ENCODE peak calls at places on chromosomes 5 and 9, in ten cellular contexts. Y is fibroblast of the aortic adventitia; L is lung; W is CD4-positive, alpha-beta T cell; C is left ventricle myocardium inferior; Q is heart right ventricle; S is PC-9; T is uterus; H is neural progenitor cell; O is upper lobe of right lung. Z is an unnamed sample.

GRCh38 chr5:23523998-23524397 is 16.6 kb downstream of the PRDM9 start:
- DNase-seq in Q (no peak), W (no peak), C (no peak), H (no peak), S (no peak), O (no peak), Y (no peak), T (no peak), L (no peak), Z (no peak)

GRCh38 chr9:21747171-21747570 is 55.3 kb upstream of the MTAP start:
- DNase-seq in T (no peak), O (no peak), S (no peak), L (no peak), C (no peak), Y (peak), H (no peak), Q (no peak), W (no peak), Z (no peak)

GRCh38 chr5:177539411-177539810 is 15.0 kb downstream of the FAM193B start:
- DNase-seq in W (no peak), C (no peak), Y (peak), H (no peak), L (no peak), O (no peak), Q (no peak), T (no peak), S (no peak), Z (no peak)

GRCh38 chr5:1747803-1748085 is 51.9 kb downstream of the MRPL36 start:
- DNase-seq in O (peak), W (no peak), S (no peak), Q (no peak), H (no peak), T (no peak), Y (no peak), C (no peak), L (no peak), Z (no peak)

GRCh38 chr5:1386274-1386717 is 41.4 kb upstream of the CLPTM1L start:
- DNase-seq in Q (peak), C (peak), O (peak), Y (peak), H (peak), T (peak), L (peak), S (no peak), W (peak), Z (peak)

GRCh38 chr5:37769840-37770239 is 70.0 kb downstream of the GDNF start:
- DNase-seq in Y (no peak), O (no peak), S (no peak), W (no peak), L (no peak), T (no peak), C (no peak), Q (no peak), H (no peak), Z (no peak)

GRCh38 chr5:473344-474192 is 30.6 kb downstream of the EXOC3 start:
- DNase-seq in Q (no peak), Y (peak), T (no peak), W (no peak), C (peak), O (no peak), H (peak), S (peak), L (peak), Z (peak)

GRCh38 chr5:85337400-85337799 is 952.7 kb upstream of the EDIL3 start:
- DNase-seq in Q (no peak), Y (no peak), W (no peak), T (no peak), L (no peak), O (no peak), H (no peak), S (no peak), C (no peak), Z (no peak)

GRCh38 chr9:96192710-96193109 is 109.3 kb downstream of the HSD17B3 start:
- DNase-seq in Y (no peak), W (no peak), T (no peak), O (no peak), L (no peak), Q (no peak), S (no peak), C (no peak), H (no peak), Z (no peak)

GRCh38 chr5:150789943-150790611 is 11.5 kb downstream of the SMIM3 start:
- DNase-seq in S (peak), O (no peak), Y (peak), Q (no peak), H (peak), L (peak), T (peak), W (peak), C (no peak), Z (no peak)

GRCh38 chr5:138964547-138965174 is 89.5 kb upstream of the LRRTM2 start:
- DNase-seq in W (no peak), T (no peak), C (no peak), L (no peak), Q (no peak), S (no peak), H (peak), Y (no peak), O (no peak), Z (no peak)

GRCh38 chr5:13350754-13351153 is 593.7 kb downstream of the DNAH5 start:
- DNase-seq in Q (no peak), Y (peak), W (no peak), L (no peak), H (no peak), T (no peak), C (no peak), O (no peak), S (no peak), Z (no peak)

GRCh38 chr9:93141771-93142483 is 7.9 kb upstream of the NINJ1 start:
- DNase-seq in T (no peak), Y (no peak), L (no peak), O (no peak), C (no peak), H (no peak), W (no peak), Q (no peak), S (no peak), Z (no peak)

GRCh38 chr5:53263151-53263550 is 153.6 kb upstream of the MOCS2 start:
- DNase-seq in S (no peak), Y (peak), H (no peak), W (no peak), O (no peak), T (no peak), C (no peak), Q (no peak), L (no peak), Z (no peak)

GRCh38 chr9:19552693-19553092 is 143.9 kb downstream of the ACER2 start:
- DNase-seq in L (no peak), Y (no peak), H (no peak), Q (no peak), O (no peak), C (no peak), W (no peak), S (no peak), T (no peak), Z (no peak)

GRCh38 chr9:133821606-133822438 is 83.7 kb upstream of the SARDH start:
- DNase-seq in L (no peak), H (peak), S (no peak), T (no peak), Q (no peak), C (no peak), Y (no peak), W (no peak), O (no peak), Z (no peak)

GRCh38 chr9:34227445-34227844 is 48.6 kb downstream of the UBAP1 start:
- DNase-seq in L (no peak), H (no peak), T (no peak), W (no peak), C (no peak), Q (no peak), O (no peak), Y (peak), S (no peak), Z (no peak)

GRCh38 chr5:139022528-139022927 is 147.4 kb upstream of the LRRTM2 start:
- DNase-seq in O (no peak), Y (peak), T (no peak), W (no peak), H (no peak), C (no peak), S (peak), L (no peak), Q (no peak), Z (no peak)

GRCh38 chr9:78215706-78216105 is 20.2 kb upstream of the CEP78 start:
- DNase-seq in H (no peak), O (no peak), S (no peak), W (no peak), L (no peak), Q (no peak), Y (peak), T (no peak), C (no peak), Z (no peak)

GRCh38 chr9:6681957-6682501 is 36.5 kb upstream of the GLDC start:
- DNase-seq in S (no peak), W (no peak), T (peak), Y (no peak), C (no peak), O (no peak), Q (no peak), L (no peak), H (peak), Z (no peak)

GRCh38 chr5:32707394-32707997 is 3.6 kb upstream of the NPR3 start:
- DNase-seq in Q (no peak), Y (peak), O (no peak), H (peak), W (no peak), S (no peak), T (no peak), C (no peak), L (no peak), Z (no peak)

GRCh38 chr9:109118802-109119438 is 827 bp downstream of the TMEM245 start:
- DNase-seq in C (no peak), Q (no peak), S (no peak), T (no peak), W (no peak), Y (peak), O (no peak), H (peak), L (peak), Z (no peak)

GRCh38 chr9:126985870-126986498 is 71.4 kb downstream of the RALGPS1 start:
- DNase-seq in W (peak), O (peak), L (peak), Q (peak), C (peak), H (no peak), S (peak), T (peak), Y (peak), Z (no peak)

GRCh38 chr5:171606414-171607024 is 179.1 kb upstream of the SMIM23 start:
- DNase-seq in H (no peak), Y (peak), L (no peak), W (no peak), C (no peak), Q (no peak), O (no peak), S (no peak), T (no peak), Z (no peak)

GRCh38 chr9:109498195-109499060 is at the start of gene PTPN3:
- DNase-seq in H (peak), C (no peak), Q (peak), S (no peak), W (no peak), Y (no peak), O (peak), T (no peak), L (no peak), Z (peak)

GRCh38 chr9:136107155-136107952 is 11.3 kb downstream of the TMEM250 start:
- DNase-seq in O (no peak), T (no peak), Y (no peak), L (no peak), S (no peak), H (no peak), W (peak), C (no peak), Q (no peak), Z (no peak)

GRCh38 chr5:56200856-56201638 is 32.1 kb downstream of the ANKRD55 start:
- DNase-seq in H (peak), C (peak), O (no peak), Y (peak), W (peak), T (peak), Q (no peak), L (peak), S (peak), Z (peak)

GRCh38 chr5:136458481-136458880 is 93.1 kb upstream of the TRPC7 start:
- DNase-seq in T (no peak), S (no peak), L (no peak), W (no peak), C (no peak), O (no peak), Q (no peak), Y (no peak), H (no peak), Z (no peak)

GRCh38 chr9:91419222-91420191 is 4.1 kb downstream of the NFIL3 start:
- DNase-seq in Q (no peak), W (no peak), T (peak), S (peak), O (peak), H (no peak), Y (peak), C (no peak), L (peak), Z (no peak)

GRCh38 chr5:156094001-156094400 is 233.0 kb upstream of the SGCD start:
- DNase-seq in O (no peak), H (peak), C (no peak), L (no peak), W (no peak), S (no peak), T (no peak), Q (peak), Y (no peak), Z (peak)

GRCh38 chr9:93007529-93008058 is 50.9 kb upstream of the SUSD3 start:
- DNase-seq in S (no peak), Q (no peak), C (no peak), O (no peak), T (no peak), W (no peak), Y (no peak), L (peak), H (no peak), Z (no peak)

GRCh38 chr9:109903515-109904138 is 123.6 kb downstream of the PALM2AKAP2 start:
- DNase-seq in S (peak), O (no peak), H (peak), L (peak), C (peak), T (peak), W (peak), Q (peak), Y (peak), Z (peak)

GRCh38 chr5:32508806-32509805 is 64.6 kb upstream of the ZFR start:
- DNase-seq in Y (no peak), Q (no peak), H (no peak), L (no peak), O (no peak), S (no peak), T (no peak), W (no peak), C (no peak), Z (no peak)

GRCh38 chr5:134735243-134735642 is 3.1 kb upstream of the CAMLG start:
- DNase-seq in T (no peak), S (no peak), O (no peak), Y (no peak), H (no peak), L (no peak), W (no peak), Q (no peak), C (no peak), Z (no peak)

GRCh38 chr5:134738963-134739661 is 764 bp downstream of the CAMLG start:
- DNase-seq in Q (no peak), W (peak), H (peak), C (no peak), S (peak), O (peak), Y (peak), T (no peak), L (no peak), Z (peak)

GRCh38 chr5:134741052-134741451 is 2.7 kb downstream of the CAMLG start:
- DNase-seq in C (no peak), Y (no peak), W (no peak), S (no peak), O (peak), H (no peak), Q (no peak), L (no peak), T (no peak), Z (no peak)

GRCh38 chr5:134736173-134736812 is 2.1 kb upstream of the CAMLG start:
- DNase-seq in S (no peak), C (no peak), W (no peak), Q (no peak), T (no peak), L (no peak), H (no peak), O (no peak), Y (no peak), Z (no peak)

DNA sequence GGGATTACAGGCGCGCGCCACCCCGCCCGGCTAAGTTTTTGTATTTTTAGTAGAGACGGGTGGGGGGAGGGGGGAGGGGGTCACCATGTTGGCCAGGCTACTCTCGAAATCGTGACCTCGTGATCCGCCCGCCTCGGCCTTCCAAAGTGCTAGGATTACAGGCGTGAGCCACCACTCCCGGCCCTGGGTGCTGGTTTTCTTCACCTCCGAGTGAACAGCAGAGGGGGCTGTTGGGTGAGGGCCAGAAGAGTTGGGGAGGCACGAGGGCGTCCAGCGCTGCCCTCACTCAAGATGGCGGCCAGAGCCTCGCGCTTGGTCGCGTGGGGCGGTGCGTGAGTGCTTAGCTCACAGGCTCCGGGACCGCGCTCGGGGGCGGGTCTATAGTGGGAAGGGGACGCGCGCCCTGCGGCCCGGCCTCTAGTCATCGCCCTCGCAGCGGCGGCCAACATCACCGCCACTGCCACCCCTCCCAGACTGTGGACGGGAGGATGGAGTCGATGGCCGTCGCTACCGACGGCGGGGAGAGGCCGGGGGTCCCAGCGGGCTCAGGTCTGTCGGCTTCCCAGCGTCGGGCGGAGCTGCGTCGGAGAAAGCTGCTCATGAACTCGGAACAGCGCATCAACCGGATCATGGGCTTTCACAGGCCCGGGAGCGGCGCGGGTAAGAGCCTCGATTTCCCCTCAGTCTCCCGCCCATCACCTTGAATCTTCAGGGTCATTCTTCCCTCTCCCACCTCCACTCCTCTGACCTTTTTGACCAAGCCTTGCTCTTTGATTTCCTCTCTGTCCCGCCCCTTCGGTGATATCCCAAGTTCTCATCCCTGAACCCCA is at the start of gene CAMLG:
- DNase-seq in T (peak), Y (peak), Q (peak), C (peak), S (peak), L (peak), H (peak), W (peak), O (peak), Z (peak)
- TF ChIP-seq CTCF in T (peak), Y (peak), Q (peak), C (peak), S (peak), L (peak), H (peak), W (peak), O (peak), Z (peak)

DNA sequence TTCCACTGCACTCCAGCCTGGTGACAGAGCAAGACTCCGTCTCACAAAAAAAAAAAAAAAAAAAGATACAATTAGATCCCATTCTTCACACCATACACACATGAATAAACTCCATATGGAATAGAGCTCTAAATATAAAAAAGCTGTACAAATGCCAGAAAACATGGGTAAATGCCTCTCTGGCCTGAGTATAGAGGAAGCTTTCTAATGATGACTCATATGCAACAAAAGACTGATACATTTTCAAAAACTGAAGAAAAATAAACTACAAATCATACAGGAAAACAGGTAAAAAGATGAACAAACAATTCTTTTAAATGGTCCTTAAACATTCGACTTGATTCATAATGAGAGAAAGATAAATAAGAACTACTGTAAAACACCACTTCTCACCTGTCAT is 8.6 kb downstream of the ZFP62 start:
- DNase-seq in L (no peak), Y (peak), Q (no peak), T (no peak), S (no peak), W (no peak), O (no peak), H (no peak), C (no peak), Z (no peak)
- TF ChIP-seq CTCF in L (no peak), Y (no peak), Q (no peak), T (no peak), S (no peak), W (no peak), O (no peak), H (no peak), C (no peak), Z (no peak)

DNA sequence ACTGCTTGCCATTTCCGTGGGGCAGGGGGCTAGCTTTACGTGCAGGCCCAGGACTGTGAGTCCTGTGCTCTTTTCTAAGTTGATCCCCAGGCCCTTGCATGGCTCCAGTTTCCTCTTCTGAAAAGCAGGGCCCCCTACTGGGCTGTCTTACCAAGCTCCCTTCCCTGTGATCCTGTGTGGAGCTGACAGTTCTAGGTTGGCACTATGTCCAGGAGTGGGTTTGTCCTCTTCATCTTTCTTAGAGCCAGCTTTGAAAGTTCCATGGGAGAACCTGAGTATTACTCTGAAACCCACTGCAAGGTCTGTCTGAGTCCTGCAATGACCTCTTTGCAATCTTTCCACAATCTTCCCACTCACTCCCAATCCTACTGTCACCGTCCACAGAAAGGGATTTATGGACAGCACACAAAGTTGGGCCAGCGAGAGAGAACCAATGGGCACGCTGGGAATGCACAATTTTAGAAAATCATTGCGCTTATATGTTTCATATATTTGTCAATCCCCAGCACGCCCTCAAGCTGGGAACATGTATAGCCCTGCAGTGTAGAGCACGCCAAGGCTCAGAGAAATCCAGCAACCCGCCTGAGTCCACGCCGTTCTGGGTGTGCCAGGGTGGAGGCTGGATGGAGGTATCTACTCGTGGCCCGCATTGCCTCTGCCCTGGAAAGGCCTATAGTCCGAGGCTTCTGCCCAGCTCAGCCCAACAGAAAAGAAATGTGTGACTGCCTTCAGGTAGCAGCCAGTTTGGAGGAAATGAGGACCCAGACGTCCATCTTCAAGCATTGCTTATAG is 18.0 kb downstream of the S1PR3 start:
- DNase-seq in S (no peak), T (no peak), O (no peak), L (peak), Q (no peak), H (no peak), C (no peak), W (no peak), Y (no peak), Z (no peak)
- TF ChIP-seq CTCF in S (no peak), T (no peak), O (no peak), L (no peak), Q (no peak), H (no peak), C (no peak), W (no peak), Y (no peak), Z (no peak)

DNA sequence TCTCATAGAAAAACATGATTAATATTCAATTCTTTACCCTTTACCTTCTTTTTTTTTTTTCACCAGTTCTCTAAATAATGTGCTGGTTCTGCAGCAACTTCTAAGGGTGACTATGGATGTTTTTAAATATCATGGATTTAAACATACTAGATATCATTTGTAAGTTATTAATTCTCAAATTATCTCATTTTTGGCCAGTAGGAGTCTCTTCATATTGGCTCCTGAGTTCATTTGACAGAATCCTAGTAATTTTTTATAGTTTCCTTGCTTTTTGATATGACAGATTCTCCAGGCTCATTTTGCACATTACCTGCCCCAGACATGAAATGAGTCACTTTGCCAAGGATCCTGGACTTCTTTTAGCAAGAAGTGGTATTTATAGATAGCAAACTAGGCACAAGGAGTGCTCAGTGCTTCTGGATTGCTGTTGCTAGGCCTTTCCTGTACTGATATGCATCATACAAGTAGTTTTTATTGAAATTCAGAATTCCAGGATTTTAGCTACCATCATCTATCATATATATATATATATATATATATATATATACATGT is 201.3 kb upstream of the IL12B start:
- DNase-seq in Q (no peak), H (no peak), L (no peak), T (no peak), C (no peak), O (no peak), Y (peak), S (no peak), W (no peak), Z (no peak)
- TF ChIP-seq CTCF in Q (no peak), H (no peak), L (no peak), T (peak), C (peak), O (peak), Y (peak), S (peak), W (no peak), Z (no peak)

GRCh38 chr5:93909356-93909755 is 168.0 kb upstream of the POU5F2 start:
- DNase-seq in W (no peak), T (no peak), Q (no peak), Y (peak), C (no peak), L (no peak), H (peak), O (no peak), S (no peak), Z (no peak)
- TF ChIP-seq CTCF in W (no peak), T (no peak), Q (no peak), Y (peak), C (no peak), L (no peak), H (peak), O (peak), S (peak), Z (peak)